ENCODE peak calls at places on chromosome 11, in four cellular contexts. One of them, this sample, is unnamed.

GRCh38 chr11:92707173-92707619 is 262.3 kb upstream of the MTNR1B start:
- DNase-seq in cardiac fibroblast: no peak
- DNase-seq in stimulated activated naive B cell treated with anti-CD40 and anti-IgM and Interleukin-4, amounts not matched to agents 10 μg/mL and 1 μg/mL and 100 μg/mL, for 72 hours: no peak
- DNase-seq in RCC 7860: no peak
- DNase-seq in this sample: no peak

GRCh38 chr11:73249858-73250773 is 22.0 kb upstream of the P2RY6 start:
- DNase-seq in cardiac fibroblast: no peak
- DNase-seq in stimulated activated naive B cell treated with anti-CD40 and anti-IgM and Interleukin-4, amounts not matched to agents 10 μg/mL and 1 μg/mL and 100 μg/mL, for 72 hours: no peak
- DNase-seq in RCC 7860: no peak
- DNase-seq in this sample: no peak

GRCh38 chr11:7582338-7582985 is 68.7 kb downstream of the PPFIBP2 start:
- DNase-seq in cardiac fibroblast: no peak
- DNase-seq in stimulated activated naive B cell treated with anti-CD40 and anti-IgM and Interleukin-4, amounts not matched to agents 10 μg/mL and 1 μg/mL and 100 μg/mL, for 72 hours: no peak
- DNase-seq in RCC 7860: no peak
- DNase-seq in this sample: no peak

GRCh38 chr11:113504586-113504985 is 29.4 kb upstream of the DRD2 start:
- DNase-seq in cardiac fibroblast: no peak
- DNase-seq in stimulated activated naive B cell treated with anti-CD40 and anti-IgM and Interleukin-4, amounts not matched to agents 10 μg/mL and 1 μg/mL and 100 μg/mL, for 72 hours: no peak
- DNase-seq in RCC 7860: no peak
- DNase-seq in this sample: no peak

GRCh38 chr11:76805206-76805913 is 22.2 kb downstream of the TSKU start:
- DNase-seq in cardiac fibroblast: peak
- DNase-seq in stimulated activated naive B cell treated with anti-CD40 and anti-IgM and Interleukin-4, amounts not matched to agents 10 μg/mL and 1 μg/mL and 100 μg/mL, for 72 hours: no peak
- DNase-seq in RCC 7860: no peak
- DNase-seq in this sample: no peak

GRCh38 chr11:22920939-22921565 is 60.8 kb upstream of the CCDC179 start:
- DNase-seq in cardiac fibroblast: peak
- DNase-seq in stimulated activated naive B cell treated with anti-CD40 and anti-IgM and Interleukin-4, amounts not matched to agents 10 μg/mL and 1 μg/mL and 100 μg/mL, for 72 hours: peak
- DNase-seq in RCC 7860: no peak
- DNase-seq in this sample: peak

GRCh38 chr11:1301220-1302000 is 8.0 kb downstream of the TOLLIP start:
- DNase-seq in cardiac fibroblast: no peak
- DNase-seq in stimulated activated naive B cell treated with anti-CD40 and anti-IgM and Interleukin-4, amounts not matched to agents 10 μg/mL and 1 μg/mL and 100 μg/mL, for 72 hours: no peak
- DNase-seq in RCC 7860: no peak
- DNase-seq in this sample: no peak

GRCh38 chr11:65493367-65494176 is 5.3 kb upstream of the MALAT1 start:
- DNase-seq in cardiac fibroblast: peak
- DNase-seq in stimulated activated naive B cell treated with anti-CD40 and anti-IgM and Interleukin-4, amounts not matched to agents 10 μg/mL and 1 μg/mL and 100 μg/mL, for 72 hours: no peak
- DNase-seq in RCC 7860: peak
- DNase-seq in this sample: no peak